ENCODE peak calls at places on chromosomes 16 and 17, in four cellular contexts. One of them, this sample, is unnamed.
A peak's percentile ranks its signal among the peaks of the same experiment; 100 is the strongest.

GRCh38 chr16:82653550-82654511 is 27.1 kb downstream of the CDH13 start:
- DNase-seq in esophagus squamous epithelium: no peak
- DNase-seq in HCT116: peak; percentile 37
- DNase-seq in pancreas: no peak
- DNase-seq in this sample: peak; percentile 39

GRCh38 chr17:78408476-78409020 is 30.1 kb downstream of the PGS1 start:
- DNase-seq in esophagus squamous epithelium: no peak
- DNase-seq in HCT116: no peak
- DNase-seq in pancreas: no peak
- DNase-seq in this sample: no peak

GRCh38 chr17:52923658-52924057 is 765.1 kb upstream of the CA10 start:
- DNase-seq in esophagus squamous epithelium: no peak
- DNase-seq in HCT116: no peak
- DNase-seq in pancreas: no peak
- DNase-seq in this sample: no peak

GRCh38 chr17:80870401-80870800 is 121.2 kb upstream of the CHMP6 start:
- DNase-seq in esophagus squamous epithelium: no peak
- DNase-seq in HCT116: no peak
- DNase-seq in pancreas: no peak
- DNase-seq in this sample: peak; percentile 33

GRCh38 chr16:51048544-51048943 is 102.5 kb downstream of the SALL1 start:
- DNase-seq in esophagus squamous epithelium: no peak
- DNase-seq in HCT116: no peak
- DNase-seq in pancreas: no peak
- DNase-seq in this sample: peak; percentile 30

GRCh38 chr16:62700456-62701280 is 664.4 kb upstream of the CDH8 start:
- DNase-seq in esophagus squamous epithelium: no peak
- DNase-seq in HCT116: no peak
- DNase-seq in pancreas: no peak
- DNase-seq in this sample: no peak

GRCh38 chr17:51097708-51098446 is 22.8 kb downstream of the SPAG9 start:
- DNase-seq in esophagus squamous epithelium: no peak
- DNase-seq in HCT116: no peak
- DNase-seq in pancreas: no peak
- DNase-seq in this sample: no peak

GRCh38 chr17:56891751-56892150 is 22.1 kb downstream of the TRIM25 start:
- DNase-seq in esophagus squamous epithelium: no peak
- DNase-seq in HCT116: no peak
- DNase-seq in pancreas: peak; percentile 44
- DNase-seq in this sample: peak; percentile 48

GRCh38 chr17:4499431-4500187 is 928 bp downstream of the SPNS2 start:
- DNase-seq in esophagus squamous epithelium: no peak
- DNase-seq in HCT116: no peak
- DNase-seq in pancreas: no peak
- DNase-seq in this sample: no peak

DNA sequence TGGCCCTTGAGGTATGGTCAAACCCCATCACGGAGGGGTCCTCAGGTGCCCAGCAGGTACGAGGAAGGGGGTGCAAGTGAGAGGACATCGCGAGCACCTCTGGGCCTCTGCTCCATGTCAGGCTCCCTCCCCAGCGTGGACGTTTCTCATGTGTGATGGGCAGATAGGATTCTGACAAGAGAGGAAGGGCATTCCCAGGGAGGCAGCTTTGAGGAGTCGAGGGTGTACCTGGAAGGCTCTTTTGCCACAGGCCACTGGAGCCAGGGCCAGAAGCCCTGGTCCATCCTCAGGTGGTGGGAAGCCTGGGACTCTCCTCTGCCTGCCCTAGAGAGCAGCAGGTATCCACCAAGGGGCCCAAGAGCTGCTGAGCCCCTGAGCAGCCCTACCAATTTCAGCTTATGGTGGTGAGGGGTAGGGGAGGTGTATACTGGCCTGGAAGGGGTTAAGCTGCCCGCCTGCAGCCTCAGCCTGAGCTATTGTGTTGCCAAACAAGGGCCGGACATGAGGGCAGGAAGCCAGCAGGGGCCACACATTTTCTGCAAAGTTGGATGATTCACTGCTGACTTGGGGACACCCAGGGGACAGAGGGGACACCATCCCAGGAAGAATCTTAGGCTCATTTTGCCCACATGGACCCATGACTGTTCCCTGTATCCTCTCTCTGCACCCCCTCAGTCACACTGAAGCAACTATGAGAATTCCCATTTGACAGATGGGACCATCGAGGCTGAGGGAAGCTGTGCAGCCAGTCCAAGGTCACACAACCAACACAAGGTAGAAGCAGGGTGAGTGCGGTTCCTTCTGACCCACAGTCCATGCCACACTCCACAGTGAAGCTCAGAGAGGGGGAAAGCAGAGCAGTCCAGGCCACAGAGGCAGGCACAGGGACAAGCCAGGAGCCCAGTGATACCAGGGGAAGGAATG is 1.7 kb downstream of the CDH5 start:
- DNase-seq in esophagus squamous epithelium: no peak
- DNase-seq in HCT116: no peak
- DNase-seq in pancreas: no peak
- DNase-seq in this sample: no peak
- H3K4me3 ChIP-seq in esophagus squamous epithelium: peak overlapping the region; percentile 59
- H3K4me3 ChIP-seq in HCT116: no peak overlapping the region
- H3K4me3 ChIP-seq in pancreas: no peak overlapping the region
- H3K4me3 ChIP-seq in this sample: no peak overlapping the region

DNA sequence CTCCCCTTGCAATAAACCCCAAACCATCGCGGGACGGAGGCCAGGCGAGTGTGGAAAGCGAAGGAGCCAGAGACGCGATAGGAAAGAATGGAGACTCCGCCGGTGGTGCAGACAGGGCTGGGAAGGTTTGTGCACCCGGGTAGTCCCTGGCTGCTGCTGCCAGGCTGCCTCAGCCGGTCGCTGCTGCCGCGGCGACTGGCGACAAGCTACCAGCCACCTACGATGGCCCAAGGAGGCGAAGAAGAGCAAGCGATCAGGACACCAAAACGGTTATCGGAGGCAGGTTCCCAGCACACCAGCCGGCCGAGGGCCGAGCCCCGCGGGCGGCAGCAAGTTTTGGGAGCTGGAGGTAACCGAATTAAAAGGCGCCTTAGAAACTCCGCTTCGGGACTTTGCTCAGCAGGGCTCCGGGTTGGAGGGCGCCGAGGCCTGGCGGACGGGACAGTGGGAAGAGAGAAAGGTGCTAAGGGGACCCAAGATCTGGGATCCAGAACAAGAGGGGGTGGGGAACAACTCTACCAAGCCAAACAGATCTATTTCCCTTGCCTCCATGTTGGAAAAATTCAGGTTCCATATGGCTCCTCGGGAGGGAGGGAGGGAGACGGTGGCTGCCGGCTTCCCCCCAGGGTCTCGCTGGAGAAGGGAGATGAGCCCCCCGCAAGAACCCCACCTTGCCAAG is 9.6 kb upstream of the HOXB2 start:
- DNase-seq in esophagus squamous epithelium: no peak
- DNase-seq in HCT116: no peak
- DNase-seq in pancreas: no peak
- DNase-seq in this sample: no peak
- H3K4me3 ChIP-seq in esophagus squamous epithelium: peak overlapping the region; percentile 63
- H3K4me3 ChIP-seq in HCT116: no peak overlapping the region
- H3K4me3 ChIP-seq in pancreas: no peak overlapping the region
- H3K4me3 ChIP-seq in this sample: peak overlapping the region; percentile 64

GRCh38 chr16:65000654-65001053 is 121.2 kb downstream of the CDH11 start:
- DNase-seq in esophagus squamous epithelium: no peak
- DNase-seq in HCT116: no peak
- DNase-seq in pancreas: no peak
- DNase-seq in this sample: no peak
- H3K4me3 ChIP-seq in esophagus squamous epithelium: no peak overlapping the region
- H3K4me3 ChIP-seq in HCT116: no peak overlapping the region
- H3K4me3 ChIP-seq in pancreas: no peak overlapping the region
- H3K4me3 ChIP-seq in this sample: no peak overlapping the region

GRCh38 chr16:57797526-57798266 is 4.6 kb downstream of the KIFC3 start:
- DNase-seq in esophagus squamous epithelium: no peak
- DNase-seq in HCT116: no peak
- DNase-seq in pancreas: peak; percentile 87
- DNase-seq in this sample: peak; percentile 88

GRCh38 chr16:57795431-57795878 is 6.8 kb downstream of the KIFC3 start:
- DNase-seq in esophagus squamous epithelium: no peak
- DNase-seq in HCT116: peak; percentile 53
- DNase-seq in pancreas: peak; percentile 66
- DNase-seq in this sample: peak; percentile 76

GRCh38 chr16:57798267-57798810 is 4.0 kb downstream of the KIFC3 start:
- DNase-seq in esophagus squamous epithelium: no peak
- DNase-seq in HCT116: no peak
- DNase-seq in pancreas: no peak
- DNase-seq in this sample: no peak

GRCh38 chr16:57798953-57799618 is 3.2 kb downstream of the KIFC3 start:
- DNase-seq in esophagus squamous epithelium: no peak
- DNase-seq in HCT116: no peak
- DNase-seq in pancreas: no peak
- DNase-seq in this sample: no peak

DNA sequence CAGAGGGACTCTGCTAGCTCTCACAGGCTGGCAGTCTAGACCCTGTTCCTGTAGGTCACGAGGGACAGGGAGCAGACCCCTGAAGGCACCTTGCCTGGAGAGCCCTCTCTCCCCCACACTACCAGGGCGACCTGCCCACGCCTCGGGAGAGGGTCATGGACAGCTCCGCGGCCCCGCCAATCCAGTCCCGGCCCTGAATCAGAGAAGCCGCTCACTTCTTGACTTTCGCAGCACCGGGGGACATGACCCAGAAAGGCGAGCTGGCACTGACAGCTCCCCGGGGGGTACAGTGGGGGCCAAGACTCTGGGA is 5.1 kb downstream of the KIFC3 start:
- DNase-seq in esophagus squamous epithelium: no peak
- DNase-seq in HCT116: no peak
- DNase-seq in pancreas: no peak
- DNase-seq in this sample: no peak
- H3K4me3 ChIP-seq in esophagus squamous epithelium: peak overlapping the region; percentile 54
- H3K4me3 ChIP-seq in HCT116: no peak overlapping the region
- H3K4me3 ChIP-seq in pancreas: peak overlapping the region; percentile 43
- H3K4me3 ChIP-seq in this sample: peak overlapping the region; percentile 5

GRCh38 chr17:68600123-68600880 is 865 bp downstream of the FAM20A start:
- DNase-seq in esophagus squamous epithelium: no peak
- DNase-seq in HCT116: no peak
- DNase-seq in pancreas: no peak
- DNase-seq in this sample: peak; percentile 40
- H3K4me3 ChIP-seq in esophagus squamous epithelium: peak overlapping the region; percentile 82
- H3K4me3 ChIP-seq in HCT116: no peak overlapping the region
- H3K4me3 ChIP-seq in pancreas: peak overlapping the region; percentile 35
- H3K4me3 ChIP-seq in this sample: peak overlapping the region; percentile 84

GRCh38 chr16:66127459-66128362 is 238.8 kb upstream of the CDH5 start:
- DNase-seq in esophagus squamous epithelium: no peak
- DNase-seq in HCT116: no peak
- DNase-seq in pancreas: no peak
- DNase-seq in this sample: no peak
- H3K4me3 ChIP-seq in esophagus squamous epithelium: no peak overlapping the region
- H3K4me3 ChIP-seq in HCT116: no peak overlapping the region
- H3K4me3 ChIP-seq in pancreas: no peak overlapping the region
- H3K4me3 ChIP-seq in this sample: no peak overlapping the region

This sample was measured in trophoblast cell.